ENCODE peak calls at places on chromosomes 13 and 19, in nine cellular contexts. F is tibial artery, E is adrenal gland, J is heart left ventricle, L is neural progenitor cell, N is mesenchymal stem cell, B is body of pancreas, T is lower lobe of right lung, P is Karpas-422. R is an unnamed sample.
A peak's percentile ranks its signal among the peaks of the same experiment; 100 is the strongest.

GRCh38 chr13:36801035-36801434 is 18.0 kb upstream of the RFXAP start:
- DNase-seq in F (no peak), E (no peak), J (no peak), L (no peak), N (no peak), B (no peak), T (no peak), P (no peak), R (no peak)

GRCh38 chr13:91639316-91639715 is 240.9 kb downstream of the GPC5 start:
- DNase-seq in F (no peak), E (no peak), J (no peak), L (no peak), N (no peak), B (no peak), T (no peak), P (no peak), R (no peak)

GRCh38 chr13:75365724-75366173 is 116.2 kb downstream of the TBC1D4 start:
- DNase-seq in F (no peak), E (no peak), J (no peak), L (no peak), N (peak; percentile 86), B (no peak), T (no peak), P (no peak), R (peak; percentile 85)

GRCh38 chr13:41897126-41897525 is 63.8 kb downstream of the VWA8 start:
- DNase-seq in F (no peak), E (no peak), J (no peak), L (no peak), N (peak; percentile 64), B (no peak), T (no peak), P (no peak), R (no peak)

GRCh38 chr13:77749481-77749880 is 52.0 kb downstream of the SLAIN1 start:
- DNase-seq in F (no peak), E (no peak), J (no peak), L (peak; percentile 37), N (no peak), B (no peak), T (no peak), P (no peak), R (no peak)

GRCh38 chr13:53206455-53206854 is 177.8 kb downstream of the OLFM4 start:
- DNase-seq in F (no peak), E (no peak), J (no peak), L (no peak), N (no peak), B (no peak), T (no peak), P (peak; percentile 66), R (no peak)

GRCh38 chr13:70310720-70311119 is 202.5 kb upstream of the KLHL1 start:
- DNase-seq in F (no peak), E (no peak), J (no peak), L (peak; percentile 46), N (peak; percentile 76), B (peak; percentile 65), T (no peak), P (peak; percentile 68), R (no peak)

GRCh38 chr19:15977193-15977592 is 28.4 kb downstream of the OR10H4 start:
- DNase-seq in F (no peak), E (no peak), J (no peak), L (no peak), N (no peak), B (no peak), T (no peak), P (no peak), R (no peak)

GRCh38 chr13:42047561-42048322 is 706 bp upstream of the DGKH start:
- DNase-seq in F (peak; percentile 70), E (peak; percentile 53), J (peak; percentile 71), L (peak; percentile 79), N (peak; percentile 78), B (peak; percentile 53), T (peak; percentile 58), P (peak; percentile 46), R (peak; percentile 95)

GRCh38 chr13:109844396-109844795 is 58.0 kb upstream of the IRS2 start:
- DNase-seq in F (no peak), E (no peak), J (no peak), L (no peak), N (peak; percentile 37), B (peak; percentile 28), T (no peak), P (no peak), R (no peak)

GRCh38 chr13:19117913-19118739 is 63.5 kb downstream of the TUBA3C start:
- DNase-seq in F (no peak), E (no peak), J (no peak), L (no peak), N (no peak), B (no peak), T (no peak), P (no peak), R (no peak)

GRCh38 chr19:49973987-49974386 is 13.0 kb upstream of the SIGLEC11 start:
- DNase-seq in F (no peak), E (no peak), J (peak; percentile 72), L (no peak), N (no peak), B (no peak), T (peak; percentile 64), P (no peak), R (no peak)

GRCh38 chr13:32318072-32318471 is 2.8 kb downstream of the BRCA2 start:
- DNase-seq in F (no peak), E (no peak), J (no peak), L (no peak), N (no peak), B (no peak), T (no peak), P (no peak), R (no peak)

GRCh38 chr19:23460656-23461055 is 65.4 kb upstream of the ZNF91 start:
- DNase-seq in F (no peak), E (no peak), J (no peak), L (no peak), N (no peak), B (no peak), T (no peak), P (no peak), R (no peak)

GRCh38 chr19:23762884-23763711 is 4.4 kb upstream of the ZNF681 start:
- DNase-seq in F (peak; percentile 88), E (peak; percentile 89), J (peak; percentile 90), L (peak; percentile 95), N (peak; percentile 69), B (peak; percentile 92), T (peak; percentile 91), P (peak; percentile 96), R (peak; percentile 89)

GRCh38 chr13:110617326-110618072 is 2.2 kb downstream of the NAXD start:
- DNase-seq in F (no peak), E (peak; percentile 73), J (no peak), L (no peak), N (peak; percentile 86), B (peak; percentile 81), T (no peak), P (no peak), R (no peak)

GRCh38 chr13:93244141-93244917 is 17.7 kb downstream of the GPC6 start:
- DNase-seq in F (peak; percentile 67), E (peak; percentile 28), J (peak; percentile 33), L (peak; percentile 51), N (peak; percentile 70), B (no peak), T (no peak), P (no peak), R (peak; percentile 88)

GRCh38 chr19:9819590-9819898 is 665 bp upstream of the FBXL12 start:
- DNase-seq in F (no peak), E (no peak), J (no peak), L (no peak), N (no peak), B (no peak), T (no peak), P (no peak), R (no peak)

GRCh38 chr13:89363144-89363543 is 1692.0 kb downstream of the SLITRK5 start:
- DNase-seq in F (no peak), E (no peak), J (no peak), L (no peak), N (no peak), B (no peak), T (no peak), P (no peak), R (no peak)

GRCh38 chr19:55283548-55284393 is at the start of gene BRSK1:
- DNase-seq in F (no peak), E (peak; percentile 51), J (no peak), L (peak; percentile 92), N (peak; percentile 77), B (peak; percentile 38), T (no peak), P (peak; percentile 87), R (peak; percentile 95)

GRCh38 chr19:48967346-48968178 is 2.5 kb downstream of the FTL start:
- DNase-seq in F (peak; percentile 80), E (peak; percentile 66), J (no peak), L (no peak), N (peak; percentile 90), B (no peak), T (peak; percentile 77), P (peak; percentile 92), R (peak; percentile 61)
- H3K4me3 ChIP-seq in F (peak overlapping the region; percentile 90), E (peak overlapping the region; percentile 94), J (peak overlapping the region; percentile 99), L (no peak overlapping the region), N (peak overlapping the region; percentile 100), B (no peak overlapping the region), T (peak overlapping the region; percentile 96), P (no peak overlapping the region), R (peak overlapping the region; percentile 88)

GRCh38 chr19:6412111-6412999 is 12.3 kb downstream of the KHSRP start:
- DNase-seq in F (no peak), E (no peak), J (no peak), L (peak; percentile 68), N (no peak), B (peak; percentile 65), T (no peak), P (peak; percentile 85), R (peak; percentile 88)
- H3K36me3 ChIP-seq in F (peaks cover 42% of the 10 kb centered on the region), E (no peaks in the 10 kb centered on the region), J (no peaks in the 10 kb centered on the region), L (no peaks in the 10 kb centered on the region), N (peaks cover 53% of the 10 kb centered on the region), B (peaks cover 26% of the 10 kb centered on the region), T (peaks cover 43% of the 10 kb centered on the region), P (no peaks in the 10 kb centered on the region), R (peaks cover 29% of the 10 kb centered on the region)

GRCh38 chr19:917323-918151 is at the start of gene KISS1R:
- DNase-seq in F (no peak), E (no peak), J (no peak), L (peak; percentile 93), N (peak; percentile 41), B (peak; percentile 52), T (peak; percentile 75), P (peak; percentile 69), R (peak; percentile 93)
- H3K4me3 ChIP-seq in F (peak within 1 kb of the TSS; percentile 39), E (peak within 1 kb of the TSS; percentile 42), J (peak within 1 kb of the TSS; percentile 37), L (peak within 1 kb of the TSS; percentile 58), N (peak within 1 kb of the TSS; percentile 44), B (no peak within 1 kb of the TSS), T (peak within 1 kb of the TSS; percentile 47), P (no peak within 1 kb of the TSS), R (peak within 1 kb of the TSS; percentile 13)

GRCh38 chr19:39177110-39177699 is 19.6 kb upstream of the NCCRP1 start:
- DNase-seq in F (no peak), E (no peak), J (no peak), L (no peak), N (no peak), B (no peak), T (no peak), P (no peak), R (no peak)
- H3K36me3 ChIP-seq in F (peaks cover 87% of the 10 kb centered on the region), E (no peaks in the 10 kb centered on the region), J (no peaks in the 10 kb centered on the region), L (no peaks in the 10 kb centered on the region), N (peaks cover 95% of the 10 kb centered on the region), B (peaks cover 19% of the 10 kb centered on the region), T (peaks cover 86% of the 10 kb centered on the region), P (no peaks in the 10 kb centered on the region), R (peaks cover 17% of the 10 kb centered on the region)

GRCh38 chr19:6069268-6069771 is 41.0 kb downstream of the RFX2 start:
- DNase-seq in F (peak; percentile 46), E (no peak), J (no peak), L (no peak), N (no peak), B (no peak), T (no peak), P (peak; percentile 64), R (no peak)
- H3K4me3 ChIP-seq in F (no peak overlapping the region), E (no peak overlapping the region), J (no peak overlapping the region), L (no peak overlapping the region), N (no peak overlapping the region), B (no peak overlapping the region), T (no peak overlapping the region), P (no peak overlapping the region), R (no peak overlapping the region)

R was measured in osteoblast.